ENCODE peak calls at places on chromosome 3, in eight cellular contexts. H, G, P, V, M, Y, A and W are unnamed samples.
A peak's percentile ranks its signal among the peaks of the same experiment; 100 is the strongest.

GRCh38 chr3:33474895-33475294 is 34.7 kb upstream of the UBP1 start:
- DNase-seq in H (no peak), P (no peak), G (no peak), V (no peak), Y (no peak), M (no peak), A (no peak), W (no peak)

GRCh38 chr3:48826451-48826850 is 21.2 kb downstream of the PRKAR2A start:
- DNase-seq in V (no peak), G (no peak), P (no peak), Y (no peak), H (no peak), M (no peak), A (no peak), W (no peak)

GRCh38 chr3:83649692-83650091 is 1309.1 kb upstream of the CADM2 start:
- DNase-seq in Y (no peak), P (no peak), G (no peak), M (no peak), V (no peak), A (no peak), H (no peak), W (no peak)

GRCh38 chr3:44568561-44568960 is 13.6 kb downstream of the ZKSCAN7 start:
- DNase-seq in H (no peak), M (no peak), G (no peak), P (no peak), Y (no peak), A (no peak), V (no peak), W (no peak)

GRCh38 chr3:195612075-195612800 is 28.5 kb upstream of the APOD start:
- DNase-seq in V (peak; percentile 57), Y (no peak), P (peak; percentile 21), H (no peak), M (no peak), G (no peak), A (no peak), W (no peak)

GRCh38 chr3:162224736-162225135 is 728.1 kb downstream of the OTOL1 start:
- DNase-seq in V (no peak), Y (no peak), M (no peak), P (no peak), G (no peak), A (no peak), H (no peak), W (no peak)

GRCh38 chr3:145698252-145698651 is 462.7 kb downstream of the PLOD2 start:
- DNase-seq in P (no peak), A (no peak), Y (no peak), V (no peak), H (no peak), M (no peak), G (no peak), W (no peak)

GRCh38 chr3:155741081-155741480 is 3.8 kb downstream of the PLCH1 start:
- DNase-seq in M (no peak), Y (no peak), H (no peak), P (no peak), G (no peak), A (no peak), V (no peak), W (no peak)

GRCh38 chr3:4533489-4534443 is 40.6 kb downstream of the ITPR1 start:
- DNase-seq in H (no peak), P (no peak), A (no peak), Y (no peak), G (no peak), V (no peak), M (no peak), W (no peak)

GRCh38 chr3:4532535-4533112 is 39.5 kb downstream of the ITPR1 start:
- DNase-seq in A (no peak), M (no peak), G (no peak), P (no peak), V (no peak), H (no peak), Y (no peak), W (no peak)

GRCh38 chr3:169387751-169388696 is 275.5 kb downstream of the MECOM start:
- DNase-seq in P (peak; percentile 35), A (peak; percentile 1), M (no peak), V (peak; percentile 13), H (peak; percentile 79), G (no peak), Y (no peak), W (no peak)

GRCh38 chr3:26963356-26963742 is 340.8 kb downstream of the LRRC3B start:
- DNase-seq in H (no peak), Y (no peak), V (no peak), A (peak; percentile 13), P (no peak), M (no peak), G (no peak), W (no peak)

GRCh38 chr3:103127737-103128136 is 692.9 kb downstream of the ZPLD1 start:
- DNase-seq in M (no peak), P (no peak), V (no peak), G (no peak), H (no peak), A (no peak), Y (no peak), W (no peak)

GRCh38 chr3:161890147-161890625 is 393.6 kb downstream of the OTOL1 start:
- DNase-seq in Y (no peak), M (no peak), H (no peak), G (no peak), V (no peak), A (peak; percentile 93), P (peak; percentile 72), W (no peak)

GRCh38 chr3:30073622-30074021 is 532.8 kb upstream of the TGFBR2 start:
- DNase-seq in P (no peak), Y (no peak), V (no peak), M (no peak), G (no peak), A (peak; percentile 18), H (peak; percentile 74), W (no peak)

DNA sequence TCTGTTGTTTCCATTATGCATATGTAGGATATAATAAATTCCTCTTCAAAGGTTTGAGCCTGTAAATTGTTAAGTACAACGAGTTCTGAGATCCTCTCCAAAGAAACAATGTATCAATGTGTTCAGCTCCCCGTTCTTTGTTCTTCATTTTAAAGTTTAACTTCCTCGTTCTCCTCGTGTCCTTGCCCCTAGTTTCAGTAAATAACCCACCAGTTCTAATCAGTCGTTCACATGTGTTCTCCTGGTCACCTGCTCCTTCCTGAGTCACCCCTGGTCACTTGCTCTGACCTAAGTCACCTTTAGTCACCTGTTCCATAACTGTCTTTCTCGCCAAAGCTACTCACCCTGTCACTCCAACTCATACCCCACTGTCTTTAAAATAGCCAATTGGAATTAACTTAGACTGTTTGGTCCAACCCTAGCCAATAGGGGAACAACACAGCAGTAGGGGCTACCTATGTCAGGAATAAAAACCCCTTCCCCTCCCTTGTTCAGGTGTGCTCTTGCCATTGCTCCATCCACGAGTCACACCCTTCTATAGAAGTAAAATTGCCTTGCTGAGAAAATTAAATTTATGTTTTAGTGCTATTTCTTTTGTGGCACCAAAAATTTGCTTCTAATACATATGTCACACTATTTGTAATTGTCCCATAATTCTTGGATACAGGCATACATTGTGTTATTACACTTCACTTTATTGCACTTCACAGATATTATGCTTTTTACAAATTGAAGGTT is 15.1 kb upstream of the MCF2L2 start:
- DNase-seq in Y (no peak), M (no peak), V (no peak), H (no peak), G (no peak), A (no peak), P (no peak), W (no peak)
- H3K9me3 ChIP-seq in Y (no peaks in the 10 kb centered on the region), M (peaks cover 10% of the 10 kb centered on the region), V (no peaks in the 10 kb centered on the region), H (no peaks in the 10 kb centered on the region), G (peaks cover 26% of the 10 kb centered on the region), A (peaks cover 22% of the 10 kb centered on the region), P (peaks cover 12% of the 10 kb centered on the region), W (no peaks in the 10 kb centered on the region)

GRCh38 chr3:39189648-39190269 is 2.6 kb downstream of the XIRP1 start:
- DNase-seq in P (peak; percentile 79), A (peak; percentile 76), G (peak; percentile 80), M (no peak), Y (peak; percentile 31), H (peak; percentile 75), V (peak; percentile 56), W (peak; percentile 28)

GRCh38 chr3:39188271-39189149 is 3.9 kb downstream of the XIRP1 start:
- DNase-seq in M (no peak), G (no peak), H (no peak), P (no peak), V (no peak), A (no peak), Y (no peak), W (no peak)

GRCh38 chr3:39190281-39191025 is 1.9 kb downstream of the XIRP1 start:
- DNase-seq in V (no peak), G (no peak), M (no peak), H (no peak), A (no peak), P (no peak), Y (no peak), W (no peak)

GRCh38 chr3:39187372-39188155 is 4.8 kb downstream of the XIRP1 start:
- DNase-seq in V (no peak), G (no peak), M (no peak), A (no peak), Y (no peak), P (no peak), H (no peak), W (no peak)

GRCh38 chr3:39189150-39189510 is 3.3 kb downstream of the XIRP1 start:
- DNase-seq in M (no peak), H (no peak), G (no peak), Y (no peak), P (no peak), V (no peak), A (no peak), W (no peak)
- H3K9me3 ChIP-seq in M (no peaks in the 10 kb centered on the region), H (no peaks in the 10 kb centered on the region), G (no peaks in the 10 kb centered on the region), Y (no peaks in the 10 kb centered on the region), P (no peaks in the 10 kb centered on the region), V (no peaks in the 10 kb centered on the region), A (no peaks in the 10 kb centered on the region), W (no peaks in the 10 kb centered on the region)

DNA sequence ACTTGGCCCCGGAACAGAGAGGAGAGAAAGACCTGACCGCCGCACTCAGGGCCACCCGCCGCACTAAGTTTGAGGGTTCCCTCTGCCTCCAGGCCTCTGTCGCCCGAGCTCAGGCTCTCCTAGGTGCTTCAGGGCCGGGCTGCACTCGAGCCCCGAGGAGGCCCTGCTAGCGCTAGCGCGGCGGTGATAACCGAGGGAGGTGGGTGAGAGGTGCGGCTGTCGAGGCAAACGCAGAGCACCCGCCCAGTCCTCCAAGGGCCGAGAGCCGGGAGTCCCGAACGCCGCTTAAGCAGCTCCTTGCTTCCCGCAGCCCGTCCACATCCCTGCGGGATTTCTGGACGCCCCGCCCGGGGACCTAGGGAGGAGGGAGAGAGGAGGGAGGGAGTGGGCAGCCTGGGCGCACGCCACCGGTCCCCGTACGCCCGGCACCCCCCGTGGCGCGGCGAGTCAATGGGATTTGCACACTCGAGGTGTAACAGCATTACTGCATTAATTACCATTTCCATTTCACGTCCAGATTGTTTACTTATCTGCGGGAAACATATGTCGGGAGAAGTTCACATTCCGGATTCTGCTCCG is 6.8 kb downstream of the SOX14 start:
- DNase-seq in H (no peak), V (no peak), P (no peak), G (no peak), A (no peak), M (no peak), Y (no peak), W (no peak)
- H3K9me3 ChIP-seq in H (no peaks in the 10 kb centered on the region), V (no peaks in the 10 kb centered on the region), P (no peaks in the 10 kb centered on the region), G (no peaks in the 10 kb centered on the region), A (no peaks in the 10 kb centered on the region), M (no peaks in the 10 kb centered on the region), Y (no peaks in the 10 kb centered on the region), W (no peaks in the 10 kb centered on the region)

DNA sequence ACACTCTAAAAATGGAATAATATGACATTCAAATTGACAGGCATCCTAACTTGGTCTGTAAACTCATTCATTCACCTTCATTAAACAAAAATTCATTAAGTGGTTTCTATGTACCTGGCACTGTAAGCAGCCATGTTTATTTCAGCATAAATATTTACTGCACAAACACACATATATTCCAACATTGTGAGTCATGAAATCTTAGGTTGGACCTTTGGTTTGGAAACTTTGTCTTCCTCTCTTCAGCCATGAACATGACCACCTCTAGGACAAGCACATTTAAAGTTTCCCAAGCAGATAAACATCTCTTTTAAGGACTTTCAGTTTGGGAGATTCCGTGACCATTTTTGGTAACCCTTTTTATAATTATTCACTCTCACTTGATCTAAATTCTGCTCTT is 131.8 kb downstream of the TPRG1 start:
- DNase-seq in V (no peak), M (no peak), P (no peak), G (no peak), Y (no peak), A (peak; percentile 59), H (no peak), W (no peak)
- H3K9me3 ChIP-seq in V (no peaks in the 10 kb centered on the region), M (no peaks in the 10 kb centered on the region), P (no peaks in the 10 kb centered on the region), G (no peaks in the 10 kb centered on the region), Y (no peaks in the 10 kb centered on the region), A (no peaks in the 10 kb centered on the region), H (no peaks in the 10 kb centered on the region), W (no peaks in the 10 kb centered on the region)